ENCODE peak calls at places on chromosomes 7 and 10, in six cellular contexts. X is HFFc6, D is ovary, B is WERI-Rb-1, C is tibial nerve, E is progenitor cell of endocrine pancreas. I is an unnamed sample.

GRCh38 chr7:114130860-114131259 is 212.1 kb upstream of the PPP1R3A start:
- DNase-seq in X (no peak), D (no peak), B (no peak), C (no peak), E (no peak), I (no peak)

GRCh38 chr10:13268841-13269240 is 31.0 kb downstream of the PHYH start:
- DNase-seq in X (no peak), D (no peak), B (no peak), C (no peak), E (no peak), I (no peak)

GRCh38 chr7:3747452-3747851 is 446.4 kb downstream of the SDK1 start:
- DNase-seq in X (no peak), D (no peak), B (no peak), C (no peak), E (no peak), I (no peak)

GRCh38 chr10:116201011-116201410 is 72.0 kb downstream of the GFRA1 start:
- DNase-seq in X (peak), D (no peak), B (no peak), C (no peak), E (no peak), I (no peak)

GRCh38 chr10:99595770-99596465 is 24.3 kb downstream of the SLC25A28 start:
- DNase-seq in X (no peak), D (no peak), B (no peak), C (no peak), E (no peak), I (no peak)

GRCh38 chr10:13873201-13873600 is 286.4 kb downstream of the PRPF18 start:
- DNase-seq in X (no peak), D (no peak), B (no peak), C (no peak), E (no peak), I (no peak)

GRCh38 chr7:534959-535358 is 15.3 kb upstream of the PDGFA start:
- DNase-seq in X (no peak), D (no peak), B (no peak), C (no peak), E (no peak), I (no peak)

GRCh38 chr7:78535655-78536054 is 737.1 kb downstream of the PHTF2 start:
- DNase-seq in X (no peak), D (no peak), B (no peak), C (no peak), E (no peak), I (no peak)

GRCh38 chr10:32957341-32958084 is 517 bp downstream of the ITGB1 start:
- DNase-seq in X (no peak), D (peak), B (peak), C (peak), E (peak), I (peak)

GRCh38 chr10:95688648-95689047 is 5.1 kb downstream of the TCTN3 start:
- DNase-seq in X (no peak), D (no peak), B (no peak), C (no peak), E (no peak), I (no peak)
- TF ChIP-seq CTCF in X (no peak), D (no peak), B (no peak), C (no peak), E (no peak), I (no peak)

GRCh38 chr10:61662794-61663259 is at the start of gene CABCOCO1:
- DNase-seq in X (peak), D (peak), B (peak), C (no peak), E (peak), I (no peak)
- TF ChIP-seq CTCF in X (peak), D (no peak), B (no peak), C (no peak), E (no peak), I (no peak)

GRCh38 chr7:142587578-142588191 is 161.6 kb upstream of the PRSS1 start:
- DNase-seq in X (peak), D (no peak), B (peak), C (no peak), E (no peak), I (no peak)
- TF ChIP-seq CTCF in X (peak), D (no peak), B (peak), C (no peak), E (peak), I (peak)

GRCh38 chr7:116633131-116633988 is 38.6 kb upstream of the MET start:
- DNase-seq in X (peak), D (no peak), B (no peak), C (no peak), E (no peak), I (no peak)
- TF ChIP-seq CTCF in X (peak), D (no peak), B (no peak), C (no peak), E (no peak), I (no peak)

GRCh38 chr7:30757343-30757695 is 5.4 kb downstream of the INMT start:
- DNase-seq in X (no peak), D (no peak), B (no peak), C (no peak), E (no peak), I (no peak)

GRCh38 chr7:30752979-30753378 is 1.0 kb downstream of the INMT start:
- DNase-seq in X (no peak), D (peak), B (no peak), C (peak), E (no peak), I (no peak)

GRCh38 chr7:30752484-30752883 is 549 bp downstream of the INMT start:
- DNase-seq in X (no peak), D (no peak), B (no peak), C (no peak), E (no peak), I (no peak)

GRCh38 chr7:30754315-30754877 is 2.5 kb downstream of the INMT start:
- DNase-seq in X (no peak), D (no peak), B (no peak), C (no peak), E (no peak), I (no peak)

GRCh38 chr7:30755384-30756154 is 3.6 kb downstream of the INMT start:
- DNase-seq in X (no peak), D (no peak), B (no peak), C (peak), E (no peak), I (no peak)
- TF ChIP-seq CTCF in X (no peak), D (no peak), B (no peak), C (no peak), E (no peak), I (no peak)

DNA sequence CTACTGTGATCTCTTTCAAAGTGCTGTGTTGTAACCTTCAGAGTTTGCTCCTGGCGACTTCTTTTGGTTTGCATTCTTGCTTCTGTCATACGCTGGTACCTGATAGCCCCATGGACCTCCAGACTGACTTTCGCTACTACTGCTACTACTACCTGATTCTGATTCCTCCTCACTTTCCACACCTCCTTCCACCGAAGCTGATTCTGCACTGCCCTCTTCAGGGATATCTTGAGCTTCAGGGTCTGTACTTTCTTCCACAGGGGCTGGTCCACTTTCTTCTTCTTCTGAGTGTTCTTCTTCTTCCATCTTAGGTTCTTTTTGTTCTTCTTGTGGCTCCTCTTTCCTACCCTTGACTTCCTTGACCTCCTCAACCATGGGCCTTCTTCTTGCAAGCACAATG is 992.4 kb downstream of the PCDH15 start:
- DNase-seq in X (no peak), D (no peak), B (peak), C (no peak), E (no peak), I (no peak)
- TF ChIP-seq CTCF in X (no peak), D (no peak), B (peak), C (no peak), E (no peak), I (no peak)

I was measured in CD4-positive, alpha-beta T cell.